ENCODE peak calls at places on chromosome 18, in eight cellular contexts. One of them, this sample, is unnamed.

GRCh38 chr18:44715245-44715644 is 34.6 kb downstream of the SETBP1 start:
- DNase-seq in CD8-positive, alpha-beta memory T cell: no peak
- DNase-seq in right atrium auricular region: peak
- DNase-seq in aorta: no peak
- DNase-seq in GM23338: no peak
- DNase-seq in neural progenitor cell: peak
- DNase-seq in CD8-positive, alpha-beta T cell: no peak
- DNase-seq in mammary epithelial cell: peak
- DNase-seq in this sample: peak

GRCh38 chr18:5068856-5069255 is 128.2 kb downstream of the AKAIN1 start:
- DNase-seq in CD8-positive, alpha-beta memory T cell: no peak
- DNase-seq in right atrium auricular region: no peak
- DNase-seq in aorta: no peak
- DNase-seq in GM23338: no peak
- DNase-seq in neural progenitor cell: no peak
- DNase-seq in CD8-positive, alpha-beta T cell: no peak
- DNase-seq in mammary epithelial cell: no peak
- DNase-seq in this sample: no peak

GRCh38 chr18:54233228-54233625 is 8.8 kb upstream of the MBD2 start:
- DNase-seq in CD8-positive, alpha-beta memory T cell: no peak
- DNase-seq in right atrium auricular region: no peak
- DNase-seq in aorta: no peak
- DNase-seq in GM23338: no peak
- DNase-seq in neural progenitor cell: no peak
- DNase-seq in CD8-positive, alpha-beta T cell: no peak
- DNase-seq in mammary epithelial cell: peak
- DNase-seq in this sample: peak

GRCh38 chr18:43589611-43590151 is 312.4 kb upstream of the SYT4 start:
- DNase-seq in CD8-positive, alpha-beta memory T cell: no peak
- DNase-seq in right atrium auricular region: no peak
- DNase-seq in aorta: no peak
- DNase-seq in GM23338: no peak
- DNase-seq in neural progenitor cell: no peak
- DNase-seq in CD8-positive, alpha-beta T cell: no peak
- DNase-seq in mammary epithelial cell: no peak
- DNase-seq in this sample: no peak

GRCh38 chr18:36455931-36456330 is 158.4 kb downstream of the FHOD3 start:
- DNase-seq in CD8-positive, alpha-beta memory T cell: no peak
- DNase-seq in right atrium auricular region: no peak
- DNase-seq in aorta: no peak
- DNase-seq in GM23338: no peak
- DNase-seq in neural progenitor cell: no peak
- DNase-seq in CD8-positive, alpha-beta T cell: no peak
- DNase-seq in mammary epithelial cell: no peak
- DNase-seq in this sample: no peak

GRCh38 chr18:59900222-59901128 is 679 bp downstream of the PMAIP1 start:
- DNase-seq in CD8-positive, alpha-beta memory T cell: peak
- DNase-seq in right atrium auricular region: no peak
- DNase-seq in aorta: peak
- DNase-seq in GM23338: peak
- DNase-seq in neural progenitor cell: peak
- DNase-seq in CD8-positive, alpha-beta T cell: peak
- DNase-seq in mammary epithelial cell: peak
- DNase-seq in this sample: peak

GRCh38 chr18:34661464-34662087 is 48.5 kb upstream of the DTNA start:
- DNase-seq in CD8-positive, alpha-beta memory T cell: no peak
- DNase-seq in right atrium auricular region: no peak
- DNase-seq in aorta: no peak
- DNase-seq in GM23338: peak
- DNase-seq in neural progenitor cell: peak
- DNase-seq in CD8-positive, alpha-beta T cell: no peak
- DNase-seq in mammary epithelial cell: peak
- DNase-seq in this sample: peak

GRCh38 chr18:24114924-24115549 is 23.8 kb upstream of the CABYR start:
- DNase-seq in CD8-positive, alpha-beta memory T cell: no peak
- DNase-seq in right atrium auricular region: no peak
- DNase-seq in aorta: no peak
- DNase-seq in GM23338: no peak
- DNase-seq in neural progenitor cell: no peak
- DNase-seq in CD8-positive, alpha-beta T cell: no peak
- DNase-seq in mammary epithelial cell: no peak
- DNase-seq in this sample: no peak

GRCh38 chr18:50151876-50152275 is 43.1 kb downstream of the MYO5B start:
- DNase-seq in CD8-positive, alpha-beta memory T cell: no peak
- DNase-seq in right atrium auricular region: no peak
- DNase-seq in aorta: no peak
- DNase-seq in GM23338: no peak
- DNase-seq in neural progenitor cell: no peak
- DNase-seq in CD8-positive, alpha-beta T cell: no peak
- DNase-seq in mammary epithelial cell: peak
- DNase-seq in this sample: no peak

GRCh38 chr18:50193796-50194622 is 938 bp downstream of the MYO5B start:
- DNase-seq in CD8-positive, alpha-beta memory T cell: no peak
- DNase-seq in right atrium auricular region: no peak
- DNase-seq in aorta: peak
- DNase-seq in GM23338: peak
- DNase-seq in neural progenitor cell: peak
- DNase-seq in CD8-positive, alpha-beta T cell: no peak
- DNase-seq in mammary epithelial cell: no peak
- DNase-seq in this sample: no peak

GRCh38 chr18:51727780-51728179 is 530.3 kb upstream of the MEX3C start:
- DNase-seq in CD8-positive, alpha-beta memory T cell: no peak
- DNase-seq in right atrium auricular region: no peak
- DNase-seq in aorta: no peak
- DNase-seq in GM23338: no peak
- DNase-seq in neural progenitor cell: no peak
- DNase-seq in CD8-positive, alpha-beta T cell: no peak
- DNase-seq in mammary epithelial cell: no peak
- DNase-seq in this sample: no peak

GRCh38 chr18:55886886-55887285 is 298.9 kb upstream of the TCF4 start:
- DNase-seq in CD8-positive, alpha-beta memory T cell: no peak
- DNase-seq in right atrium auricular region: no peak
- DNase-seq in aorta: no peak
- DNase-seq in GM23338: no peak
- DNase-seq in neural progenitor cell: no peak
- DNase-seq in CD8-positive, alpha-beta T cell: no peak
- DNase-seq in mammary epithelial cell: no peak
- DNase-seq in this sample: no peak

GRCh38 chr18:42047721-42048120 is 92.7 kb downstream of the PIK3C3 start:
- DNase-seq in CD8-positive, alpha-beta memory T cell: no peak
- DNase-seq in right atrium auricular region: no peak
- DNase-seq in aorta: no peak
- DNase-seq in GM23338: no peak
- DNase-seq in neural progenitor cell: no peak
- DNase-seq in CD8-positive, alpha-beta T cell: no peak
- DNase-seq in mammary epithelial cell: peak
- DNase-seq in this sample: peak

GRCh38 chr18:44788334-44788733 is 107.6 kb downstream of the SETBP1 start:
- DNase-seq in CD8-positive, alpha-beta memory T cell: no peak
- DNase-seq in right atrium auricular region: no peak
- DNase-seq in aorta: no peak
- DNase-seq in GM23338: no peak
- DNase-seq in neural progenitor cell: no peak
- DNase-seq in CD8-positive, alpha-beta T cell: no peak
- DNase-seq in mammary epithelial cell: no peak
- DNase-seq in this sample: no peak

GRCh38 chr18:60092073-60092472 is 192.3 kb downstream of the PMAIP1 start:
- DNase-seq in CD8-positive, alpha-beta memory T cell: no peak
- DNase-seq in right atrium auricular region: no peak
- DNase-seq in aorta: no peak
- DNase-seq in GM23338: no peak
- DNase-seq in neural progenitor cell: no peak
- DNase-seq in CD8-positive, alpha-beta T cell: no peak
- DNase-seq in mammary epithelial cell: no peak
- DNase-seq in this sample: peak

GRCh38 chr18:36127866-36128845 is 984 bp downstream of the SLC39A6 start:
- DNase-seq in CD8-positive, alpha-beta memory T cell: no peak
- DNase-seq in right atrium auricular region: no peak
- DNase-seq in aorta: no peak
- DNase-seq in GM23338: peak
- DNase-seq in neural progenitor cell: peak
- DNase-seq in CD8-positive, alpha-beta T cell: peak
- DNase-seq in mammary epithelial cell: peak
- DNase-seq in this sample: peak

GRCh38 chr18:44901283-44901682 is 220.6 kb downstream of the SETBP1 start:
- DNase-seq in CD8-positive, alpha-beta memory T cell: no peak
- DNase-seq in right atrium auricular region: no peak
- DNase-seq in aorta: no peak
- DNase-seq in GM23338: peak
- DNase-seq in neural progenitor cell: no peak
- DNase-seq in CD8-positive, alpha-beta T cell: no peak
- DNase-seq in mammary epithelial cell: no peak
- DNase-seq in this sample: no peak

GRCh38 chr18:50310080-50310479 is 22.6 kb upstream of the CXXC1 start:
- DNase-seq in CD8-positive, alpha-beta memory T cell: no peak
- DNase-seq in right atrium auricular region: no peak
- DNase-seq in aorta: no peak
- DNase-seq in GM23338: no peak
- DNase-seq in neural progenitor cell: no peak
- DNase-seq in CD8-positive, alpha-beta T cell: no peak
- DNase-seq in mammary epithelial cell: no peak
- DNase-seq in this sample: no peak

DNA sequence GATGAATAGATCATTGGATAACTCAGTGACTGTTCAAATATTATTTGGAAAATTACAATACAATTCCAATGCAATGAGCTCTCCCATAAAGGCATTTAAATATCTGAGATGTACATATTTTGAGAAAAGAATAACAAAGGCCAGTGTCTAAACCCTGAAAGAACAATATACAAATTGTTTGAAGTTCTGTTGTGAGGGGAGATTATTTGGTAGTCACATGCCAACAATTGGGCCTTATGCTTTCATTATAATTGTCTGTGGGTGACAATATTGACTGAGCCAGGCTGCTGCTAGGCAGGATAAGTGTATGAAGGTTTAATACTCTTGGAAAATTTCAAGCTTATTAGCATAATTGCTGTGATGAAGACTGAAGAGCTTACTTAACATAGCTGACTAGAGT is 4.9 kb upstream of the SMAD2 start:
- DNase-seq in CD8-positive, alpha-beta memory T cell: no peak
- DNase-seq in right atrium auricular region: no peak
- DNase-seq in aorta: no peak
- DNase-seq in GM23338: no peak
- DNase-seq in neural progenitor cell: no peak
- DNase-seq in CD8-positive, alpha-beta T cell: no peak
- DNase-seq in mammary epithelial cell: no peak
- DNase-seq in this sample: no peak
- H3K4me3 ChIP-seq in CD8-positive, alpha-beta memory T cell: no peak
- H3K4me3 ChIP-seq in right atrium auricular region: no peak
- H3K4me3 ChIP-seq in aorta: no peak
- H3K4me3 ChIP-seq in GM23338: no peak
- H3K4me3 ChIP-seq in neural progenitor cell: no peak
- H3K4me3 ChIP-seq in CD8-positive, alpha-beta T cell: no peak
- H3K4me3 ChIP-seq in mammary epithelial cell: no peak
- H3K4me3 ChIP-seq in this sample: no peak

GRCh38 chr18:47149457-47150028 is 757 bp downstream of the HDHD2 start:
- DNase-seq in CD8-positive, alpha-beta memory T cell: no peak
- DNase-seq in right atrium auricular region: no peak
- DNase-seq in aorta: no peak
- DNase-seq in GM23338: peak
- DNase-seq in neural progenitor cell: peak
- DNase-seq in CD8-positive, alpha-beta T cell: no peak
- DNase-seq in mammary epithelial cell: peak
- DNase-seq in this sample: no peak

GRCh38 chr18:47150029-47150823 is at the start of gene HDHD2:
- DNase-seq in CD8-positive, alpha-beta memory T cell: peak
- DNase-seq in right atrium auricular region: peak
- DNase-seq in aorta: peak
- DNase-seq in GM23338: peak
- DNase-seq in neural progenitor cell: peak
- DNase-seq in CD8-positive, alpha-beta T cell: peak
- DNase-seq in mammary epithelial cell: peak
- DNase-seq in this sample: peak

GRCh38 chr18:47150824-47151366 is 595 bp upstream of the HDHD2 start:
- DNase-seq in CD8-positive, alpha-beta memory T cell: no peak
- DNase-seq in right atrium auricular region: no peak
- DNase-seq in aorta: no peak
- DNase-seq in GM23338: peak
- DNase-seq in neural progenitor cell: peak
- DNase-seq in CD8-positive, alpha-beta T cell: peak
- DNase-seq in mammary epithelial cell: no peak
- DNase-seq in this sample: no peak

DNA sequence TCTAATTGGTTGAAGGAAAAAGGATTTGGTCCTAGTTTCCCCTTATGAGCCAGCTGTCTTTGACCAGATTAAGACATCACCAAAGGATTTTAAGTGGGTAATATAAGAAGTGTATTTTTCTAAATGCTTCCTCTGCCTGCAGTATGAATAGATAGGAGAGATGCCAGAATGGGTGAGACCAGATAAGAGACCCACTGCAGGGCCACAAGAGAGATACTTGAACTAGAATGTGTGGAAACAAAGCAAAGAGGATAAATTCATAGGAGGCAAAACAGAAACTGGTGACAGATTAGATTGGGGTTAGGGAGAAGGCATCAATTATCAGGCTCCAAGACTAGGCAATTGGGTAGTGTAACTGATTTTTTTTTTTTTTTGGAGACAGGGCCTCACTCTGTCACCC is 1.2 kb upstream of the HDHD2 start:
- DNase-seq in CD8-positive, alpha-beta memory T cell: no peak
- DNase-seq in right atrium auricular region: no peak
- DNase-seq in aorta: no peak
- DNase-seq in GM23338: no peak
- DNase-seq in neural progenitor cell: no peak
- DNase-seq in CD8-positive, alpha-beta T cell: no peak
- DNase-seq in mammary epithelial cell: no peak
- DNase-seq in this sample: no peak
- H3K4me3 ChIP-seq in CD8-positive, alpha-beta memory T cell: peak
- H3K4me3 ChIP-seq in right atrium auricular region: no peak
- H3K4me3 ChIP-seq in aorta: no peak
- H3K4me3 ChIP-seq in GM23338: peak
- H3K4me3 ChIP-seq in neural progenitor cell: peak
- H3K4me3 ChIP-seq in CD8-positive, alpha-beta T cell: peak
- H3K4me3 ChIP-seq in mammary epithelial cell: no peak
- H3K4me3 ChIP-seq in this sample: peak

DNA sequence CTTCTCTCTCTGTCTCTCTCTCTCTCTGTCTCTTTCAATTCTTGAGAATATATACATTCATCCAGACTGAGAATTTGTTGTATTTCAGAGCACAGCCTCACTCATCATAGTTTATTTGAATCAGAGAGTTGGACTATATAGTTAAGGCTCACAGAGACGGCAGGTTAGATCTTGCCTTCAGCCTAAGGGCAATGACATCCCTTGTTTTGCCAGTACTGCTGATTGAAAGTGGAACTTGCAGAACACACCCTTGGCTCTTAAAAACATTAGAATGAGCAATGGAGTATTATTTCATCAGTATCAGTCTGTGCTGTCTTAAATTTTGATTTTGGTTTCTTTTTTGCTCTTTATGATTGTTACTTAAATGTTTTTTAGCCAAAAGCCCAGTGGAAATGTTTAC is 62.0 kb upstream of the DSG1 start:
- DNase-seq in CD8-positive, alpha-beta memory T cell: no peak
- DNase-seq in right atrium auricular region: no peak
- DNase-seq in aorta: no peak
- DNase-seq in GM23338: no peak
- DNase-seq in neural progenitor cell: no peak
- DNase-seq in CD8-positive, alpha-beta T cell: no peak
- DNase-seq in mammary epithelial cell: peak
- DNase-seq in this sample: no peak
- H3K4me3 ChIP-seq in CD8-positive, alpha-beta memory T cell: no peak
- H3K4me3 ChIP-seq in right atrium auricular region: no peak
- H3K4me3 ChIP-seq in aorta: no peak
- H3K4me3 ChIP-seq in GM23338: no peak
- H3K4me3 ChIP-seq in neural progenitor cell: no peak
- H3K4me3 ChIP-seq in CD8-positive, alpha-beta T cell: no peak
- H3K4me3 ChIP-seq in mammary epithelial cell: peak
- H3K4me3 ChIP-seq in this sample: no peak

GRCh38 chr18:9069482-9070059 is 32.9 kb upstream of the NDUFV2 start:
- DNase-seq in CD8-positive, alpha-beta memory T cell: no peak
- DNase-seq in right atrium auricular region: no peak
- DNase-seq in aorta: peak
- DNase-seq in GM23338: no peak
- DNase-seq in neural progenitor cell: no peak
- DNase-seq in CD8-positive, alpha-beta T cell: no peak
- DNase-seq in mammary epithelial cell: no peak
- DNase-seq in this sample: no peak
- H3K4me3 ChIP-seq in CD8-positive, alpha-beta memory T cell: no peak
- H3K4me3 ChIP-seq in right atrium auricular region: no peak
- H3K4me3 ChIP-seq in aorta: no peak
- H3K4me3 ChIP-seq in GM23338: no peak
- H3K4me3 ChIP-seq in neural progenitor cell: no peak
- H3K4me3 ChIP-seq in CD8-positive, alpha-beta T cell: no peak
- H3K4me3 ChIP-seq in mammary epithelial cell: no peak
- H3K4me3 ChIP-seq in this sample: no peak